ENCODE peak calls at places on chromosomes 11 and 22, in ten cellular contexts. I is heart right ventricle; L is endothelial cell; A is choroid plexus epithelial cell; V is lung; X is omental fat pad; J is coronary artery; Y is Panc1; B is Calu3; P is CD4-positive, alpha-beta T cell. T is an unnamed sample.

GRCh38 chr11:62443390-62444201 is 24.8 kb downstream of the SCGB1A1 start:
- DNase-seq in L (no peak), V (no peak), I (no peak), X (no peak), J (peak; percentile 80), P (no peak), Y (no peak), A (no peak), B (no peak), T (no peak)

GRCh38 chr11:122293298-122294023 is 177.4 kb upstream of the BLID start:
- DNase-seq in V (no peak), B (no peak), L (no peak), A (peak; percentile 57), X (no peak), Y (no peak), J (no peak), I (no peak), P (no peak), T (no peak)

GRCh38 chr11:19739872-19740271 is 27.2 kb downstream of the NAV2 start:
- DNase-seq in J (peak; percentile 58), B (no peak), P (no peak), Y (no peak), A (peak; percentile 31), X (no peak), V (no peak), I (peak; percentile 22), L (peak; percentile 40), T (peak; percentile 18)

GRCh38 chr11:128424271-128424709 is 163.1 kb downstream of the ETS1 start:
- DNase-seq in P (no peak), X (no peak), Y (no peak), A (peak; percentile 48), J (peak; percentile 84), V (no peak), I (peak; percentile 62), B (no peak), L (no peak), T (no peak)

GRCh38 chr22:46090051-46090591 is 60.2 kb upstream of the PPARA start:
- DNase-seq in V (no peak), P (no peak), A (no peak), X (no peak), I (peak; percentile 47), Y (no peak), B (no peak), L (no peak), J (peak; percentile 76), T (no peak)

GRCh38 chr11:69039501-69039900 is 9.2 kb upstream of the TPCN2 start:
- DNase-seq in J (no peak), P (no peak), I (no peak), X (no peak), Y (no peak), A (no peak), V (no peak), B (no peak), L (no peak), T (no peak)

GRCh38 chr22:37843746-37844089 is 416 bp downstream of the ANKRD54 start:
- DNase-seq in A (peak; percentile 31), B (peak; percentile 61), X (no peak), I (peak; percentile 52), V (no peak), L (peak; percentile 67), Y (no peak), J (no peak), P (no peak), T (no peak)

GRCh38 chr22:47294222-47294532 is 531.7 kb downstream of the TBC1D22A start:
- DNase-seq in L (no peak), B (no peak), X (no peak), A (peak; percentile 73), Y (no peak), V (no peak), P (no peak), I (no peak), J (peak; percentile 53), T (no peak)

GRCh38 chr11:95426823-95427462 is 195.9 kb upstream of the SESN3 start:
- DNase-seq in A (no peak), L (no peak), Y (no peak), B (no peak), X (no peak), P (no peak), J (no peak), V (no peak), I (no peak), T (no peak)

GRCh38 chr11:130817608-130817944 is 98.7 kb downstream of the SNX19 start:
- DNase-seq in P (no peak), I (no peak), A (peak; percentile 90), J (no peak), Y (no peak), V (no peak), B (no peak), L (no peak), X (no peak), T (no peak)

GRCh38 chr11:122863704-122864326 is 18.7 kb upstream of the JHY start:
- DNase-seq in I (peak; percentile 24), X (no peak), Y (no peak), V (no peak), P (no peak), J (no peak), A (peak; percentile 74), L (peak; percentile 47), B (peak; percentile 37), T (peak; percentile 45)

GRCh38 chr22:39517470-39517869 is 2.9 kb upstream of the ATF4 start:
- DNase-seq in I (no peak), B (no peak), A (no peak), J (no peak), V (no peak), P (no peak), L (no peak), X (no peak), Y (no peak), T (no peak)
- TF ChIP-seq CTCF in I (no peak), B (no peak), A (no peak), J (no peak), V (no peak), P (no peak), L (no peak), X (no peak), Y (no peak), T (no peak)

GRCh38 chr11:102791271-102792036 is 6.5 kb downstream of the MMP1 start:
- DNase-seq in P (no peak), L (no peak), B (no peak), I (no peak), X (no peak), A (no peak), V (no peak), J (no peak), Y (no peak), T (no peak)

GRCh38 chr11:102798012-102798746 is at the start of gene MMP1:
- DNase-seq in B (no peak), L (no peak), V (no peak), A (no peak), X (no peak), J (no peak), I (no peak), Y (no peak), P (no peak), T (no peak)

GRCh38 chr11:102792604-102793003 is 5.4 kb downstream of the MMP1 start:
- DNase-seq in P (no peak), V (no peak), Y (no peak), J (no peak), I (no peak), B (no peak), A (no peak), L (no peak), X (no peak), T (no peak)

GRCh38 chr11:102793677-102794290 is 4.2 kb downstream of the MMP1 start:
- DNase-seq in J (no peak), L (no peak), B (no peak), X (no peak), P (no peak), I (no peak), A (no peak), Y (no peak), V (no peak), T (no peak)

GRCh38 chr11:102794382-102794781 is 3.6 kb downstream of the MMP1 start:
- DNase-seq in P (no peak), Y (no peak), V (no peak), B (peak; percentile 33), X (no peak), J (no peak), L (peak; percentile 51), I (no peak), A (peak; percentile 47), T (no peak)
- TF ChIP-seq CTCF in P (peak; percentile 16), Y (peak; percentile 68), V (no peak), B (peak; percentile 28), X (no peak), J (no peak), L (peak; percentile 39), I (no peak), A (peak; percentile 63), T (peak; percentile 48)

DNA sequence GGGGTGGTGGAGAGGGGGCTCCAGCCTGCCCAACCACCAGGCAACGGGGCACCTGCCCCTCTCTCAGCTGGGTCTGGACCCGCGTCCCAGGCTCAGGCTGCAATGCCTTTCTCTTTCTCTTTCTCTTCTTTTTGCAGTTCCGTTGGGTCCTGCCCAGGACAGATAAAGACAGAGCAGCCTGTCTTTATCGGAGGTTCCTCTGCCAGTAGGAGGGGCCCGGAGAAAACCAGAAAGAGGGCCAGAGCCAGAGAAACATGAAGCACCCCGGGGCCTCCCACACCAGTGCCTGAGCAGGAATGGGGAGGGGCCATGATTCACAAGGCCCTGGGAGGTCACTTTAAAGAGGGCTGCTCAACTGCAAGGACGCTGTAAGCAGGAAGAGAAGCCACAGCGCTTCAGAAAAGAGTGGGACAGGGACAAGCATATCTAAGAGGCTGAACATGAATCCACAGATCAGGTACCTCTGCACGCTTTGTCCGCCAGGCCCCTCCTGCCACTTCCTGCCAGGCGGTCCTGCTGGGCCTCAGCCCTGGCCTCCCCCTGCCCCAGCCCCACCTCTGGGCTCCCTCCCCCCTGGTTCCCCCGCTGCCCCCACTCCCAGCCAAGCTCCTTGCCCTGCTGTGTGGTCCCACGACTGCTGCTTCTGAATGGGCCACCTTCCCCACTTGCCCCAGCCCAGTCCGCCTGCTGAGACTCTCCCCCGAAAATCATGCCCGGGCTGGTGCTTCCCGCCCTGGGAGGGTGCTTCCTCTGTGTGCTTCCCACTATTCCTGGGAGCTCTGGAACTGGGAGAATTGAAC is at the start of gene APOBEC3C:
- DNase-seq in P (peak; percentile 42), L (peak; percentile 32), J (peak; percentile 81), B (peak; percentile 76), A (peak; percentile 92), X (peak; percentile 58), V (peak; percentile 73), I (peak; percentile 65), Y (no peak), T (peak; percentile 40)
- TF ChIP-seq CTCF in P (no peak), L (no peak), J (no peak), B (no peak), A (peak; percentile 38), X (no peak), V (no peak), I (no peak), Y (no peak), T (no peak)

DNA sequence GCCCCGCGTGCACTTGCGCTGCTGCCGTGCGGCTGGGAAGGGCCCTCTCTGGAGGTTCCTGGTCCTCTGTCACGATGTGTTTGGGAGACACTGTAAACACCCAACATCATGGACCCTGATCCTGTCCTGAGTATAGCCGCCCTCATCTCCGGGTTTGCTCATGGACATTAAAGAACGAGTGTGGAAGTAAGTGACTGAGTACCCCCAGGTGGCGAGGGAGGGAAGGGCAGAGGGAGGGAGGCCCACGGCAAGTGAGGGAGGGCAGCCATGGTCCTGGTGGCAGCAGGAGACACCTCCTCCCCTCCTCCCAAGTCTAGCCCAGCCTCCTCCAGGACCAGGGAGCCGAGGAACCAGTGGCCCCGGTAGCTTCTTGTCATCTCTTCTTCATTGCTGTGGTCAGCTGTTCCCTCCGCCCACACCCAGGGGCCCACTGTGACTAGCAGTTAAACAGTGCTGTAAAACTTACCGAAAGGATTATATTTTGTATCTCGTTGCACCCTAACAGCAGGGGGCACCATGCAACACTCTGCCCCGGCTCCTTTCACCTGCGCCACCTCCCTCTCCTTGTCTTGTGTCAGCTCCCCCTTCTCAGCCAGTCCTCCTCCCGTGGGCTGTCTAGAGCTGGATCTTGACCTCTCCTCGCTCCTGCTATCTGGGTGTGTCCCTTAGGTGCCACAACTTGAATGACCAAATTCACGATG is 566.5 kb upstream of the B3GAT1 start:
- DNase-seq in V (no peak), X (no peak), P (no peak), B (no peak), A (peak; percentile 9), Y (no peak), L (no peak), J (no peak), I (no peak), T (no peak)
- TF ChIP-seq CTCF in V (no peak), X (no peak), P (no peak), B (no peak), A (peak; percentile 33), Y (no peak), L (no peak), J (no peak), I (no peak), T (no peak)

T was measured in neural crest cell.